ENCODE peak calls at places on chromosomes 4 and X, in ten cellular contexts. One of them, this sample, is unnamed.

GRCh38 chr4:22485751-22486150 is 30.1 kb downstream of the ADGRA3 start:
- DNase-seq in cardiac muscle cell: no peak
- DNase-seq in Caco-2: no peak
- DNase-seq in NB4: no peak
- DNase-seq in lower lobe of right lung: no peak
- DNase-seq in uterus: no peak
- DNase-seq in fibroblast of the aortic adventitia: peak
- DNase-seq in fibroblast of lung: peak
- DNase-seq in sigmoid colon: no peak
- DNase-seq in neural progenitor cell: no peak
- DNase-seq in this sample: no peak

GRCh38 chrX:11724122-11725017 is 33.7 kb upstream of the MSL3 start:
- DNase-seq in cardiac muscle cell: peak
- DNase-seq in Caco-2: peak
- DNase-seq in NB4: peak
- DNase-seq in lower lobe of right lung: no peak
- DNase-seq in uterus: peak
- DNase-seq in fibroblast of the aortic adventitia: peak
- DNase-seq in fibroblast of lung: peak
- DNase-seq in sigmoid colon: no peak
- DNase-seq in neural progenitor cell: peak
- DNase-seq in this sample: no peak

GRCh38 chrX:39667191-39667590 is 430.6 kb downstream of the BCOR start:
- DNase-seq in cardiac muscle cell: no peak
- DNase-seq in Caco-2: no peak
- DNase-seq in NB4: no peak
- DNase-seq in lower lobe of right lung: no peak
- DNase-seq in uterus: no peak
- DNase-seq in fibroblast of the aortic adventitia: peak
- DNase-seq in fibroblast of lung: no peak
- DNase-seq in sigmoid colon: no peak
- DNase-seq in neural progenitor cell: no peak
- DNase-seq in this sample: no peak

GRCh38 chrX:9355739-9356138 is 109.1 kb upstream of the TBL1X start:
- DNase-seq in cardiac muscle cell: no peak
- DNase-seq in Caco-2: no peak
- DNase-seq in NB4: peak
- DNase-seq in lower lobe of right lung: no peak
- DNase-seq in uterus: no peak
- DNase-seq in fibroblast of the aortic adventitia: no peak
- DNase-seq in fibroblast of lung: no peak
- DNase-seq in sigmoid colon: no peak
- DNase-seq in neural progenitor cell: no peak
- DNase-seq in this sample: no peak

GRCh38 chr4:80931645-80932215 is 98.8 kb upstream of the BMP3 start:
- DNase-seq in cardiac muscle cell: no peak
- DNase-seq in Caco-2: no peak
- DNase-seq in NB4: no peak
- DNase-seq in lower lobe of right lung: no peak
- DNase-seq in uterus: no peak
- DNase-seq in fibroblast of the aortic adventitia: peak
- DNase-seq in fibroblast of lung: no peak
- DNase-seq in sigmoid colon: no peak
- DNase-seq in neural progenitor cell: peak
- DNase-seq in this sample: no peak

GRCh38 chr4:39354178-39354503 is 12.0 kb downstream of the RFC1 start:
- DNase-seq in cardiac muscle cell: no peak
- DNase-seq in Caco-2: no peak
- DNase-seq in NB4: no peak
- DNase-seq in lower lobe of right lung: no peak
- DNase-seq in uterus: no peak
- DNase-seq in fibroblast of the aortic adventitia: no peak
- DNase-seq in fibroblast of lung: no peak
- DNase-seq in sigmoid colon: no peak
- DNase-seq in neural progenitor cell: no peak
- DNase-seq in this sample: no peak

GRCh38 chr4:99878604-99879003 is 15.6 kb downstream of the LAMTOR3 start:
- DNase-seq in cardiac muscle cell: no peak
- DNase-seq in Caco-2: no peak
- DNase-seq in NB4: no peak
- DNase-seq in lower lobe of right lung: no peak
- DNase-seq in uterus: no peak
- DNase-seq in fibroblast of the aortic adventitia: no peak
- DNase-seq in fibroblast of lung: no peak
- DNase-seq in sigmoid colon: no peak
- DNase-seq in neural progenitor cell: no peak
- DNase-seq in this sample: no peak

GRCh38 chrX:44314259-44314734 is 29.2 kb downstream of the EFHC2 start:
- DNase-seq in cardiac muscle cell: peak
- DNase-seq in Caco-2: peak
- DNase-seq in NB4: peak
- DNase-seq in lower lobe of right lung: peak
- DNase-seq in uterus: no peak
- DNase-seq in fibroblast of the aortic adventitia: peak
- DNase-seq in fibroblast of lung: peak
- DNase-seq in sigmoid colon: no peak
- DNase-seq in neural progenitor cell: no peak
- DNase-seq in this sample: peak

GRCh38 chr4:100872811-100873210 is 355.0 kb upstream of the EMCN start:
- DNase-seq in cardiac muscle cell: no peak
- DNase-seq in Caco-2: no peak
- DNase-seq in NB4: no peak
- DNase-seq in lower lobe of right lung: no peak
- DNase-seq in uterus: no peak
- DNase-seq in fibroblast of the aortic adventitia: no peak
- DNase-seq in fibroblast of lung: no peak
- DNase-seq in sigmoid colon: no peak
- DNase-seq in neural progenitor cell: no peak
- DNase-seq in this sample: no peak

GRCh38 chr4:150381671-150382427 is 200.1 kb upstream of the MAB21L2 start:
- DNase-seq in cardiac muscle cell: no peak
- DNase-seq in Caco-2: no peak
- DNase-seq in NB4: no peak
- DNase-seq in lower lobe of right lung: no peak
- DNase-seq in uterus: no peak
- DNase-seq in fibroblast of the aortic adventitia: peak
- DNase-seq in fibroblast of lung: peak
- DNase-seq in sigmoid colon: no peak
- DNase-seq in neural progenitor cell: no peak
- DNase-seq in this sample: no peak

GRCh38 chr4:7698586-7698985 is 241.1 kb downstream of the AFAP1 start:
- DNase-seq in cardiac muscle cell: no peak
- DNase-seq in Caco-2: no peak
- DNase-seq in NB4: no peak
- DNase-seq in lower lobe of right lung: no peak
- DNase-seq in uterus: no peak
- DNase-seq in fibroblast of the aortic adventitia: peak
- DNase-seq in fibroblast of lung: no peak
- DNase-seq in sigmoid colon: no peak
- DNase-seq in neural progenitor cell: peak
- DNase-seq in this sample: no peak
- TF ChIP-seq CTCF in cardiac muscle cell: peak
- TF ChIP-seq CTCF in Caco-2: no peak
- TF ChIP-seq CTCF in NB4: no peak
- TF ChIP-seq CTCF in lower lobe of right lung: no peak
- TF ChIP-seq CTCF in uterus: peak
- TF ChIP-seq CTCF in fibroblast of the aortic adventitia: peak
- TF ChIP-seq CTCF in fibroblast of lung: peak
- TF ChIP-seq CTCF in sigmoid colon: no peak
- TF ChIP-seq CTCF in neural progenitor cell: peak
- TF ChIP-seq CTCF in this sample: no peak

GRCh38 chr4:29972121-29972520 is 748.0 kb upstream of the PCDH7 start:
- DNase-seq in cardiac muscle cell: no peak
- DNase-seq in Caco-2: no peak
- DNase-seq in NB4: no peak
- DNase-seq in lower lobe of right lung: no peak
- DNase-seq in uterus: no peak
- DNase-seq in fibroblast of the aortic adventitia: no peak
- DNase-seq in fibroblast of lung: no peak
- DNase-seq in sigmoid colon: no peak
- DNase-seq in neural progenitor cell: no peak
- DNase-seq in this sample: no peak

GRCh38 chr4:29966386-29966785 is 753.8 kb upstream of the PCDH7 start:
- DNase-seq in cardiac muscle cell: no peak
- DNase-seq in Caco-2: no peak
- DNase-seq in NB4: no peak
- DNase-seq in lower lobe of right lung: no peak
- DNase-seq in uterus: no peak
- DNase-seq in fibroblast of the aortic adventitia: no peak
- DNase-seq in fibroblast of lung: no peak
- DNase-seq in sigmoid colon: no peak
- DNase-seq in neural progenitor cell: peak
- DNase-seq in this sample: no peak

DNA sequence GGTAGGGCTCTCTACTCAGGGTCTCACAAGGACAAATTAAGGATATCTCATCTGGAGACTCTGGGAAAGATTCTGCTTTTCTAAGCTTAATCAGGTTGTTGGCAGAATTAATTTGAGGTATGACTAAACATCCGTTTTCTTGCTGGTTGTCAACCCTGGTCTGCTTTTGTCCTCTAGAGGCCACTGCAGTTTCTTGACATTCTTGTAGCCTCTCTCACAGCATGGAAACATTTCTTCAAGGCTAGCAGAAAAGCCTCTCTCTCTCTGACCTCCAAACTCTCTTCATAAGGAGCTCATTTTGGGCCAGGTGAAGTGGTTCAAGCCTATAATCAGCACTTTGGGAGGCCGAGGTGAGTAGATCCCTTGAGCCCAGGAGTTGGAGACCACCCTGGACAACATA is 749.5 kb upstream of the PCDH7 start:
- DNase-seq in cardiac muscle cell: peak
- DNase-seq in Caco-2: peak
- DNase-seq in NB4: peak
- DNase-seq in lower lobe of right lung: no peak
- DNase-seq in uterus: no peak
- DNase-seq in fibroblast of the aortic adventitia: no peak
- DNase-seq in fibroblast of lung: peak
- DNase-seq in sigmoid colon: no peak
- DNase-seq in neural progenitor cell: peak
- DNase-seq in this sample: no peak
- TF ChIP-seq CTCF in cardiac muscle cell: no peak
- TF ChIP-seq CTCF in Caco-2: peak
- TF ChIP-seq CTCF in NB4: peak
- TF ChIP-seq CTCF in lower lobe of right lung: no peak
- TF ChIP-seq CTCF in uterus: no peak
- TF ChIP-seq CTCF in fibroblast of the aortic adventitia: no peak
- TF ChIP-seq CTCF in fibroblast of lung: no peak
- TF ChIP-seq CTCF in sigmoid colon: no peak
- TF ChIP-seq CTCF in neural progenitor cell: peak
- TF ChIP-seq CTCF in this sample: no peak

GRCh38 chr4:29805245-29805644 is 914.9 kb upstream of the PCDH7 start:
- DNase-seq in cardiac muscle cell: peak
- DNase-seq in Caco-2: peak
- DNase-seq in NB4: peak
- DNase-seq in lower lobe of right lung: no peak
- DNase-seq in uterus: no peak
- DNase-seq in fibroblast of the aortic adventitia: no peak
- DNase-seq in fibroblast of lung: peak
- DNase-seq in sigmoid colon: no peak
- DNase-seq in neural progenitor cell: peak
- DNase-seq in this sample: no peak
- TF ChIP-seq CTCF in cardiac muscle cell: no peak
- TF ChIP-seq CTCF in Caco-2: no peak
- TF ChIP-seq CTCF in NB4: peak
- TF ChIP-seq CTCF in lower lobe of right lung: no peak
- TF ChIP-seq CTCF in uterus: no peak
- TF ChIP-seq CTCF in fibroblast of the aortic adventitia: no peak
- TF ChIP-seq CTCF in fibroblast of lung: no peak
- TF ChIP-seq CTCF in sigmoid colon: no peak
- TF ChIP-seq CTCF in neural progenitor cell: peak
- TF ChIP-seq CTCF in this sample: no peak

GRCh38 chrX:23134171-23134570 is 134.4 kb downstream of the DDX53 start:
- DNase-seq in cardiac muscle cell: no peak
- DNase-seq in Caco-2: no peak
- DNase-seq in NB4: no peak
- DNase-seq in lower lobe of right lung: no peak
- DNase-seq in uterus: no peak
- DNase-seq in fibroblast of the aortic adventitia: no peak
- DNase-seq in fibroblast of lung: no peak
- DNase-seq in sigmoid colon: no peak
- DNase-seq in neural progenitor cell: no peak
- DNase-seq in this sample: no peak
- TF ChIP-seq CTCF in cardiac muscle cell: no peak
- TF ChIP-seq CTCF in Caco-2: no peak
- TF ChIP-seq CTCF in NB4: no peak
- TF ChIP-seq CTCF in lower lobe of right lung: no peak
- TF ChIP-seq CTCF in uterus: no peak
- TF ChIP-seq CTCF in fibroblast of the aortic adventitia: no peak
- TF ChIP-seq CTCF in fibroblast of lung: no peak
- TF ChIP-seq CTCF in sigmoid colon: no peak
- TF ChIP-seq CTCF in neural progenitor cell: no peak
- TF ChIP-seq CTCF in this sample: no peak

DNA sequence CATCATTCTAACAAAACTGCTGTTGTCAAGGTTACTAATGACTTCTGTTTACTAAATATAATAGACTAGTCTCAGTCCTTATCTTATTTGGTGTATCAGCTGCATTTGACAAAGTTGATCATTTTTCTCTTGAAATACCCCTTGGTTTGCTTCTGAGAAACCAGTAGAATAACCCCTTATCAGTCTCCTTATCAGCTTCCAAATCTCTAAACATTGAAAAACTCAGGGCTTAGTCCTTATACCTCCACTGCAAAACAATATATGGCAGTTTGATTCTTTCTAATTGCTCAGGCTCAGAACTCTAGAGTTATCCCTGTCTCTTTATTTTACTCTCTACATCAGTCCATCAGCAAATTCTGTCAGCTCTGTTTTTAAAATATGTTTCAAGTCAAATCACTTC is 87.2 kb upstream of the NPNT start:
- DNase-seq in cardiac muscle cell: no peak
- DNase-seq in Caco-2: no peak
- DNase-seq in NB4: no peak
- DNase-seq in lower lobe of right lung: no peak
- DNase-seq in uterus: no peak
- DNase-seq in fibroblast of the aortic adventitia: no peak
- DNase-seq in fibroblast of lung: no peak
- DNase-seq in sigmoid colon: no peak
- DNase-seq in neural progenitor cell: no peak
- DNase-seq in this sample: no peak
- TF ChIP-seq CTCF in cardiac muscle cell: no peak
- TF ChIP-seq CTCF in Caco-2: no peak
- TF ChIP-seq CTCF in NB4: no peak
- TF ChIP-seq CTCF in lower lobe of right lung: no peak
- TF ChIP-seq CTCF in uterus: no peak
- TF ChIP-seq CTCF in fibroblast of the aortic adventitia: no peak
- TF ChIP-seq CTCF in fibroblast of lung: no peak
- TF ChIP-seq CTCF in sigmoid colon: no peak
- TF ChIP-seq CTCF in neural progenitor cell: no peak
- TF ChIP-seq CTCF in this sample: no peak

GRCh38 chr4:160808174-160808573 is 1355.6 kb downstream of the FSTL5 start:
- DNase-seq in cardiac muscle cell: no peak
- DNase-seq in Caco-2: no peak
- DNase-seq in NB4: no peak
- DNase-seq in lower lobe of right lung: no peak
- DNase-seq in uterus: no peak
- DNase-seq in fibroblast of the aortic adventitia: no peak
- DNase-seq in fibroblast of lung: no peak
- DNase-seq in sigmoid colon: no peak
- DNase-seq in neural progenitor cell: no peak
- DNase-seq in this sample: no peak
- TF ChIP-seq CTCF in cardiac muscle cell: no peak
- TF ChIP-seq CTCF in Caco-2: no peak
- TF ChIP-seq CTCF in NB4: no peak
- TF ChIP-seq CTCF in lower lobe of right lung: no peak
- TF ChIP-seq CTCF in uterus: no peak
- TF ChIP-seq CTCF in fibroblast of the aortic adventitia: no peak
- TF ChIP-seq CTCF in fibroblast of lung: no peak
- TF ChIP-seq CTCF in sigmoid colon: no peak
- TF ChIP-seq CTCF in neural progenitor cell: peak
- TF ChIP-seq CTCF in this sample: no peak

GRCh38 chr4:14880805-14881204 is 121.5 kb upstream of the CPEB2 start:
- DNase-seq in cardiac muscle cell: no peak
- DNase-seq in Caco-2: no peak
- DNase-seq in NB4: no peak
- DNase-seq in lower lobe of right lung: no peak
- DNase-seq in uterus: no peak
- DNase-seq in fibroblast of the aortic adventitia: no peak
- DNase-seq in fibroblast of lung: no peak
- DNase-seq in sigmoid colon: no peak
- DNase-seq in neural progenitor cell: no peak
- DNase-seq in this sample: no peak
- TF ChIP-seq CTCF in cardiac muscle cell: no peak
- TF ChIP-seq CTCF in Caco-2: no peak
- TF ChIP-seq CTCF in NB4: no peak
- TF ChIP-seq CTCF in lower lobe of right lung: no peak
- TF ChIP-seq CTCF in uterus: no peak
- TF ChIP-seq CTCF in fibroblast of the aortic adventitia: no peak
- TF ChIP-seq CTCF in fibroblast of lung: no peak
- TF ChIP-seq CTCF in sigmoid colon: no peak
- TF ChIP-seq CTCF in neural progenitor cell: no peak
- TF ChIP-seq CTCF in this sample: no peak